ENCODE peak calls at places on chromosomes 4 and X, in five cellular contexts. T is PC-9, H is A673, W is IMR-90, U is suprapubic skin. D is an unnamed sample.

GRCh38 chrX:11421816-11422528 is 128.8 kb downstream of the AMELX start:
- DNase-seq in T (no peak), H (no peak), W (no peak), U (no peak), D (no peak)

GRCh38 chr4:184170996-184171395 is 46.7 kb downstream of the ENPP6 start:
- DNase-seq in T (peak; percentile 42), H (no peak), W (peak; percentile 82), U (no peak), D (peak; percentile 31)

GRCh38 chr4:106495498-106495897 is 126.9 kb upstream of the GIMD1 start:
- DNase-seq in T (no peak), H (peak; percentile 20), W (no peak), U (no peak), D (no peak)

GRCh38 chr4:182604953-182605352 is 312.2 kb downstream of the DCTD start:
- DNase-seq in T (no peak), H (no peak), W (peak; percentile 96), U (no peak), D (peak; percentile 63)

GRCh38 chrX:63275127-63275526 is 76.0 kb downstream of the SPIN4 start:
- DNase-seq in T (peak; percentile 12), H (no peak), W (peak; percentile 10), U (no peak), D (peak; percentile 41)

GRCh38 chr4:169800541-169800940 is 42.8 kb upstream of the HPF1 start:
- DNase-seq in T (no peak), H (no peak), W (no peak), U (no peak), D (no peak)

GRCh38 chr4:38574559-38575333 is 89.3 kb upstream of the KLF3 start:
- DNase-seq in T (peak; percentile 7), H (no peak), W (no peak), U (no peak), D (no peak)

GRCh38 chr4:87209182-87209581 is 11.2 kb downstream of the KLHL8 start:
- DNase-seq in T (no peak), H (no peak), W (no peak), U (no peak), D (no peak)

GRCh38 chrX:1815456-1816175 is 200.8 kb downstream of the ASMT start:
- DNase-seq in T (no peak), H (no peak), W (no peak), U (no peak), D (no peak)

GRCh38 chr4:159689526-159689925 is 586.6 kb downstream of the RAPGEF2 start:
- DNase-seq in T (no peak), H (no peak), W (no peak), U (no peak), D (no peak)

GRCh38 chrX:49310371-49310770 is 6.9 kb downstream of the GAGE10 start:
- DNase-seq in T (no peak), H (no peak), W (no peak), U (no peak), D (peak; percentile 6)

GRCh38 chr4:8580321-8581093 is at the start of gene GPR78:
- DNase-seq in T (no peak), H (peak; percentile 64), W (peak; percentile 49), U (no peak), D (peak; percentile 19)

GRCh38 chr4:18111100-18111499 is 89.5 kb upstream of the LCORL start:
- DNase-seq in T (no peak), H (no peak), W (no peak), U (no peak), D (peak; percentile 35)

DNA sequence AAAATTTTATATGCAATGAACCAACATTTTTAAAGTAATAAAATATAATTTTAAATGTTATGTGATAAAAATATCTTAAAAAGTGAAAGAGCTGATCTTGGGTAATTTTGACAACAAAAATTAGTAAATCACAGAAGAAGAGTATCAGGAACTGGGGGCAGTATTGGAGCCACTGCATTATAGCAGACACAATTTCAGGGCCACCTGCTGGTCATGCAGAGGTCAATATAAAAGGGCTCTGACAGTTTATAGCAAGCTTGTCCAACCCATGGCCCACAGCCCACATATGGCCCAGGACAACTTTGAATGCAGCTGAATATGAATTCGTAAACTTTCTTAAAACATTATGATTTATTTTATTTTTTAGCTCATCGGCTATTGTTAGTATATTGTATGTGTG is 13.0 kb upstream of the LEF1 start:
- DNase-seq in T (no peak), H (no peak), W (no peak), U (no peak), D (no peak)
- TF ChIP-seq CTCF in T (no peak), H (no peak), W (no peak), U (no peak), D (no peak)

GRCh38 chr4:110630621-110631402 is 7.9 kb upstream of the PITX2 start:
- DNase-seq in T (no peak), H (no peak), W (no peak), U (no peak), D (no peak)
- H3K4me3 ChIP-seq in T (no peak overlapping the region), H (no peak overlapping the region), W (no peak overlapping the region), U (no peak overlapping the region), D (no peak overlapping the region)

GRCh38 chr4:113878718-113879117 is 100.7 kb downstream of the ARSJ start:
- DNase-seq in T (no peak), H (peak; percentile 29), W (peak; percentile 57), U (no peak), D (no peak)
- TF ChIP-seq CTCF in T (no peak), H (peak; percentile 47), W (no peak), U (no peak), D (no peak)

DNA sequence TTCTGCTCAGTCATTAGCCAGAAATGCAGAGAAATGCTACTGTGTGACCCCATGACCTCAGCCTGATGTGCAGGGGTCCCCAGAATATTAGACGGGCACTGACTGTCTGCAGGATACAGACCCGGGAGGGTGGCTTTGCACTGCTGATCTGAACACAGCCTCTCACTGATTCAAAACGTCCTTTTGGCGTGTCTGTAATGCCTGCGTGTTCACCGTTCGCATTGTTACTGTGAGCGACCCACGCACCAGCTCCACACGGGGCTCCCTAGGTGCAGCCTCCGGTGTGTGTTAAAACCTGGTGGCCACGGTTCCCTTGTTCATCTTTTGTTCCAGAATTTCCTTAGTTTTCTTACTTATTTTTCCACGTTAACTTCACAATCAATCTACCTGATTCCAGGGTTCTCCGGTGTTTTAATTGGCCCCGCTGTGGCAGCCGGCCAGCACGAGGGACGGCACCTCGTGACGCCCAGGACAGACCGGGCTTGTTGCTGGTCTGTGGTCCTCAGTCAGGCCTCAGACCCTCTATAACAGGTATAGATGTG is 32.0 kb upstream of the SPON2 start:
- DNase-seq in T (no peak), H (no peak), W (no peak), U (no peak), D (no peak)
- H3K4me3 ChIP-seq in T (no peak overlapping the region), H (no peak overlapping the region), W (no peak overlapping the region), U (no peak overlapping the region), D (no peak overlapping the region)

GRCh38 chr4:147731611-147732515 is at the start of gene ARHGAP10:
- DNase-seq in T (peak; percentile 85), H (peak; percentile 87), W (peak; percentile 82), U (peak; percentile 90), D (peak; percentile 85)
- TF ChIP-seq CTCF in T (no peak), H (no peak), W (no peak), U (no peak), D (no peak)

DNA sequence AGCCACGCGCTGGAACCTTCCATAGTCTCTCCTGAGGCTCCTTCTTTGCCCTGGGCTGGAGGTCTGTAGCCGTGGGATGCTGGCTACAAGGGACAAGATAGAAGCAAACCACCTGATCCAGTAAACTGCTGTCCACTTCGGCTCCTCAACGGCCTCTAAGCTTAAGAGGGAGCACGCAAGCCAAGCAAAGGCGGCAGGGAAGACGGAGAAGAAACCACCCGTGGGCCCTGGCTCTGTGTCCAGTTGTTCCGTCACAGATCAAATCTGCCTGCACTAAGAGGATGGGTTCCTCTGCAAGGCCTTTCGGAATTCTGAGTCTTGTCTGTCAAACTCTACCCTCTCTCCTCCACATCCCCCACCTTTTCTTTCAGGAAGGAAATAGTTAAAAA is 401 bp upstream of the EDNRA start:
- DNase-seq in T (no peak), H (no peak), W (no peak), U (no peak), D (no peak)
- H3K4me3 ChIP-seq in T (no peak overlapping the region), H (peak overlapping the region; percentile 67), W (peak overlapping the region; percentile 69), U (peak overlapping the region; percentile 64), D (peak overlapping the region; percentile 50)

DNA sequence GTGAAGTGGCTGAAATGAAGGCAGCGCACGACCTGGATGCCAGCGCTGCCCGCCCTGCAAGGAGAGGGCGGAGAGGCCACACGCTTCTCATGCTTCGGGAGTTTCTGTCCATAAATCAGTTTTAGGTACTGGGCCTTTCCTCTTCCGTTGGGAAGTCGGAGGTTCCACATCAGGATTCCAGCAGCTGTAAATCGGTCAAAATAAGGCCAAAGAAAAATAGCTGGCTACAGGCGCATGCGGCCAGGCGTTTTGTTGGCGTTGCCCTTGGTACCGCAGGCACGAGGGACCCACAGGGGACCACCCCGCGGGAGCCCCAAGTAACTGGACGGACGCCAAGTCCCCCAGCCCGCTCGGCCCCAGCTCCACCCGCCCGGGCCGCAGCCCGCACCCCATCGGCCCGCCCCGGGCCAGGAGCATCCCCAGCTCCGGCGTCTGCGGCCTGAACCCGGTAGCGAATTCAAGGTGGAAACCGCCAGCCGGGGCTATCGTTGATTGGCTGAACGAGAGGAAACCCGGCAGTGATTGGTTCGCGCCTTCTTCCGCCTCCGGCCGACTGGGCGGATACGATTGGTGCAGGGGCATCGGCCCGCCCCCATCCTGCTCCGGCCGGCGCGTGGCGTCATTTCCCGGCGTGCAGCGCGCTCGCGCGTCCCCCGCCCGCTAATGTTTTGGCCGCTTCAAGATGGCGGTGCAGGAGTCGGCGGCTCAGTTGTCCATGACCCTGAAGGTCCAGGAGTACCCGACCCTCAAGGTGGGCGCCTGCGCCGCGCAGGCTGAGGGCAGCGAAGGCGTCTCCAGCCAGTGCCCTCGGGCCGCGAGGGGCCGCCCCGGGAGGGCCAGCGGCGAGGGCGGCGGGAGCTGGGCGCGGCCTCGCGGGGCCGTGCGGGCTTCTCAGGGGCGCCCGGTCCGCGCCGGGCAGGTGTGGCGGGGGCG is at the start of gene MAEA:
- DNase-seq in T (peak; percentile 97), H (peak; percentile 98), W (peak; percentile 95), U (peak; percentile 98), D (peak; percentile 98)
- TF ChIP-seq CTCF in T (no peak), H (no peak), W (no peak), U (no peak), D (no peak)

GRCh38 chrX:118729043-118729652 is 1.7 kb downstream of the IL13RA1 start:
- DNase-seq in T (no peak), H (no peak), W (no peak), U (no peak), D (no peak)
- H3K4me3 ChIP-seq in T (peak overlapping the region; percentile 90), H (no peak overlapping the region), W (no peak overlapping the region), U (peak overlapping the region; percentile 80), D (no peak overlapping the region)